ENCODE peak calls at places on chromosomes 1 and 21, in seven cellular contexts. One of them, this sample, is unnamed.

GRCh38 chr1:150931773-150932172 is 5.6 kb downstream of the SETDB1 start:
- DNase-seq in memory B cell: no peak
- DNase-seq in stimulated activated CD4-positive, alpha-beta T cell treated with anti-CD3 and anti-CD28 coated beads, TNF-alpha, amount 100 ng/mL, for 4 hours: no peak
- DNase-seq in left ventricle myocardium inferior: no peak
- DNase-seq in ascending aorta: no peak
- DNase-seq in esophagus squamous epithelium: no peak
- DNase-seq in C1 segment of cervical spinal cord: no peak
- DNase-seq in this sample: no peak

GRCh38 chr1:156652131-156652991 is 10.4 kb downstream of the BCAN start:
- DNase-seq in memory B cell: no peak
- DNase-seq in stimulated activated CD4-positive, alpha-beta T cell treated with anti-CD3 and anti-CD28 coated beads, TNF-alpha, amount 100 ng/mL, for 4 hours: no peak
- DNase-seq in left ventricle myocardium inferior: no peak
- DNase-seq in ascending aorta: no peak
- DNase-seq in esophagus squamous epithelium: no peak
- DNase-seq in C1 segment of cervical spinal cord: no peak
- DNase-seq in this sample: no peak

GRCh38 chr1:214154596-214155261 is 126.2 kb upstream of the SMYD2 start:
- DNase-seq in memory B cell: no peak
- DNase-seq in stimulated activated CD4-positive, alpha-beta T cell treated with anti-CD3 and anti-CD28 coated beads, TNF-alpha, amount 100 ng/mL, for 4 hours: no peak
- DNase-seq in left ventricle myocardium inferior: no peak
- DNase-seq in ascending aorta: no peak
- DNase-seq in esophagus squamous epithelium: no peak
- DNase-seq in C1 segment of cervical spinal cord: no peak
- DNase-seq in this sample: no peak

GRCh38 chr1:184036517-184036949 is 995 bp downstream of the COLGALT2 start:
- DNase-seq in memory B cell: peak; percentile 19
- DNase-seq in stimulated activated CD4-positive, alpha-beta T cell treated with anti-CD3 and anti-CD28 coated beads, TNF-alpha, amount 100 ng/mL, for 4 hours: no peak
- DNase-seq in left ventricle myocardium inferior: peak; percentile 57
- DNase-seq in ascending aorta: no peak
- DNase-seq in esophagus squamous epithelium: no peak
- DNase-seq in C1 segment of cervical spinal cord: no peak
- DNase-seq in this sample: peak; percentile 68

GRCh38 chr1:35350872-35351271 is 82.4 kb downstream of the ZMYM4 start:
- DNase-seq in memory B cell: no peak
- DNase-seq in stimulated activated CD4-positive, alpha-beta T cell treated with anti-CD3 and anti-CD28 coated beads, TNF-alpha, amount 100 ng/mL, for 4 hours: no peak
- DNase-seq in left ventricle myocardium inferior: no peak
- DNase-seq in ascending aorta: no peak
- DNase-seq in esophagus squamous epithelium: no peak
- DNase-seq in C1 segment of cervical spinal cord: no peak
- DNase-seq in this sample: no peak

GRCh38 chr1:32464191-32464715 is 619 bp upstream of the ZBTB8B start:
- DNase-seq in memory B cell: no peak
- DNase-seq in stimulated activated CD4-positive, alpha-beta T cell treated with anti-CD3 and anti-CD28 coated beads, TNF-alpha, amount 100 ng/mL, for 4 hours: no peak
- DNase-seq in left ventricle myocardium inferior: no peak
- DNase-seq in ascending aorta: no peak
- DNase-seq in esophagus squamous epithelium: no peak
- DNase-seq in C1 segment of cervical spinal cord: no peak
- DNase-seq in this sample: no peak

GRCh38 chr1:167776151-167776550 is 54.4 kb downstream of the MPZL1 start:
- DNase-seq in memory B cell: no peak
- DNase-seq in stimulated activated CD4-positive, alpha-beta T cell treated with anti-CD3 and anti-CD28 coated beads, TNF-alpha, amount 100 ng/mL, for 4 hours: no peak
- DNase-seq in left ventricle myocardium inferior: no peak
- DNase-seq in ascending aorta: no peak
- DNase-seq in esophagus squamous epithelium: no peak
- DNase-seq in C1 segment of cervical spinal cord: no peak
- DNase-seq in this sample: no peak

GRCh38 chr1:8348777-8349472 is 31.0 kb downstream of the SLC45A1 start:
- DNase-seq in memory B cell: peak; percentile 80
- DNase-seq in stimulated activated CD4-positive, alpha-beta T cell treated with anti-CD3 and anti-CD28 coated beads, TNF-alpha, amount 100 ng/mL, for 4 hours: peak; percentile 47
- DNase-seq in left ventricle myocardium inferior: peak; percentile 72
- DNase-seq in ascending aorta: no peak
- DNase-seq in esophagus squamous epithelium: no peak
- DNase-seq in C1 segment of cervical spinal cord: no peak
- DNase-seq in this sample: no peak

GRCh38 chr1:3814065-3814464 is 17.8 kb upstream of the LRRC47 start:
- DNase-seq in memory B cell: no peak
- DNase-seq in stimulated activated CD4-positive, alpha-beta T cell treated with anti-CD3 and anti-CD28 coated beads, TNF-alpha, amount 100 ng/mL, for 4 hours: no peak
- DNase-seq in left ventricle myocardium inferior: no peak
- DNase-seq in ascending aorta: no peak
- DNase-seq in esophagus squamous epithelium: no peak
- DNase-seq in C1 segment of cervical spinal cord: no peak
- DNase-seq in this sample: peak; percentile 46

GRCh38 chr21:14911351-14911750 is 153.4 kb downstream of the NRIP1 start:
- DNase-seq in memory B cell: no peak
- DNase-seq in stimulated activated CD4-positive, alpha-beta T cell treated with anti-CD3 and anti-CD28 coated beads, TNF-alpha, amount 100 ng/mL, for 4 hours: no peak
- DNase-seq in left ventricle myocardium inferior: no peak
- DNase-seq in ascending aorta: no peak
- DNase-seq in esophagus squamous epithelium: no peak
- DNase-seq in C1 segment of cervical spinal cord: no peak
- DNase-seq in this sample: no peak

GRCh38 chr1:44296794-44297193 is 58.3 kb downstream of the ERI3 start:
- DNase-seq in memory B cell: no peak
- DNase-seq in stimulated activated CD4-positive, alpha-beta T cell treated with anti-CD3 and anti-CD28 coated beads, TNF-alpha, amount 100 ng/mL, for 4 hours: no peak
- DNase-seq in left ventricle myocardium inferior: no peak
- DNase-seq in ascending aorta: no peak
- DNase-seq in esophagus squamous epithelium: no peak
- DNase-seq in C1 segment of cervical spinal cord: no peak
- DNase-seq in this sample: peak; percentile 12

GRCh38 chr1:244788493-244789275 is 46.8 kb upstream of the COX20 start:
- DNase-seq in memory B cell: no peak
- DNase-seq in stimulated activated CD4-positive, alpha-beta T cell treated with anti-CD3 and anti-CD28 coated beads, TNF-alpha, amount 100 ng/mL, for 4 hours: no peak
- DNase-seq in left ventricle myocardium inferior: no peak
- DNase-seq in ascending aorta: no peak
- DNase-seq in esophagus squamous epithelium: no peak
- DNase-seq in C1 segment of cervical spinal cord: no peak
- DNase-seq in this sample: no peak

GRCh38 chr1:205481279-205481617 is 23.2 kb upstream of the CDK18 start:
- DNase-seq in memory B cell: no peak
- DNase-seq in stimulated activated CD4-positive, alpha-beta T cell treated with anti-CD3 and anti-CD28 coated beads, TNF-alpha, amount 100 ng/mL, for 4 hours: no peak
- DNase-seq in left ventricle myocardium inferior: no peak
- DNase-seq in ascending aorta: no peak
- DNase-seq in esophagus squamous epithelium: no peak
- DNase-seq in C1 segment of cervical spinal cord: no peak
- DNase-seq in this sample: no peak

GRCh38 chr1:22673486-22674409 is 20.7 kb downstream of the C1QB start:
- DNase-seq in memory B cell: no peak
- DNase-seq in stimulated activated CD4-positive, alpha-beta T cell treated with anti-CD3 and anti-CD28 coated beads, TNF-alpha, amount 100 ng/mL, for 4 hours: no peak
- DNase-seq in left ventricle myocardium inferior: peak; percentile 41
- DNase-seq in ascending aorta: no peak
- DNase-seq in esophagus squamous epithelium: no peak
- DNase-seq in C1 segment of cervical spinal cord: no peak
- DNase-seq in this sample: no peak

GRCh38 chr1:59769412-59770095 is 45.2 kb upstream of the HOOK1 start:
- DNase-seq in memory B cell: no peak
- DNase-seq in stimulated activated CD4-positive, alpha-beta T cell treated with anti-CD3 and anti-CD28 coated beads, TNF-alpha, amount 100 ng/mL, for 4 hours: no peak
- DNase-seq in left ventricle myocardium inferior: no peak
- DNase-seq in ascending aorta: no peak
- DNase-seq in esophagus squamous epithelium: no peak
- DNase-seq in C1 segment of cervical spinal cord: no peak
- DNase-seq in this sample: no peak

GRCh38 chr1:102833171-102833570 is 275.2 kb downstream of the COL11A1 start:
- DNase-seq in memory B cell: no peak
- DNase-seq in stimulated activated CD4-positive, alpha-beta T cell treated with anti-CD3 and anti-CD28 coated beads, TNF-alpha, amount 100 ng/mL, for 4 hours: no peak
- DNase-seq in left ventricle myocardium inferior: no peak
- DNase-seq in ascending aorta: no peak
- DNase-seq in esophagus squamous epithelium: no peak
- DNase-seq in C1 segment of cervical spinal cord: no peak
- DNase-seq in this sample: no peak

GRCh38 chr1:218349365-218350021 is 4.4 kb downstream of the TGFB2 start:
- DNase-seq in memory B cell: no peak
- DNase-seq in stimulated activated CD4-positive, alpha-beta T cell treated with anti-CD3 and anti-CD28 coated beads, TNF-alpha, amount 100 ng/mL, for 4 hours: no peak
- DNase-seq in left ventricle myocardium inferior: no peak
- DNase-seq in ascending aorta: no peak
- DNase-seq in esophagus squamous epithelium: no peak
- DNase-seq in C1 segment of cervical spinal cord: no peak
- DNase-seq in this sample: no peak

GRCh38 chr1:235448616-235449015 is 55.6 kb downstream of the B3GALNT2 start:
- DNase-seq in memory B cell: no peak
- DNase-seq in stimulated activated CD4-positive, alpha-beta T cell treated with anti-CD3 and anti-CD28 coated beads, TNF-alpha, amount 100 ng/mL, for 4 hours: no peak
- DNase-seq in left ventricle myocardium inferior: no peak
- DNase-seq in ascending aorta: no peak
- DNase-seq in esophagus squamous epithelium: no peak
- DNase-seq in C1 segment of cervical spinal cord: no peak
- DNase-seq in this sample: no peak

GRCh38 chr1:160353223-160353622 is 10.0 kb downstream of the NCSTN start:
- DNase-seq in memory B cell: no peak
- DNase-seq in stimulated activated CD4-positive, alpha-beta T cell treated with anti-CD3 and anti-CD28 coated beads, TNF-alpha, amount 100 ng/mL, for 4 hours: no peak
- DNase-seq in left ventricle myocardium inferior: no peak
- DNase-seq in ascending aorta: no peak
- DNase-seq in esophagus squamous epithelium: no peak
- DNase-seq in C1 segment of cervical spinal cord: no peak
- DNase-seq in this sample: no peak

GRCh38 chr1:59707216-59707615 is 107.5 kb upstream of the HOOK1 start:
- DNase-seq in memory B cell: no peak
- DNase-seq in stimulated activated CD4-positive, alpha-beta T cell treated with anti-CD3 and anti-CD28 coated beads, TNF-alpha, amount 100 ng/mL, for 4 hours: no peak
- DNase-seq in left ventricle myocardium inferior: peak; percentile 39
- DNase-seq in ascending aorta: peak; percentile 40
- DNase-seq in esophagus squamous epithelium: no peak
- DNase-seq in C1 segment of cervical spinal cord: no peak
- DNase-seq in this sample: peak; percentile 85

GRCh38 chr1:31771891-31772668 is 7.9 kb upstream of the ADGRB2 start:
- DNase-seq in memory B cell: no peak
- DNase-seq in stimulated activated CD4-positive, alpha-beta T cell treated with anti-CD3 and anti-CD28 coated beads, TNF-alpha, amount 100 ng/mL, for 4 hours: peak; percentile 47
- DNase-seq in left ventricle myocardium inferior: no peak
- DNase-seq in ascending aorta: no peak
- DNase-seq in esophagus squamous epithelium: no peak
- DNase-seq in C1 segment of cervical spinal cord: no peak
- DNase-seq in this sample: no peak

This sample was measured in sigmoid colon.